ENCODE peak calls at places on chromosomes 1 and 21, in seven cellular contexts. A is CD8-positive, alpha-beta T cell; J is choroid plexus epithelial cell; Q is left ventricle myocardium inferior; H is cardiac fibroblast; I is fibroblast of mammary gland; B is thoracic aorta. F is an unnamed sample.

GRCh38 chr21:33775100-33775828 is 133.0 kb downstream of the ITSN1 start:
- DNase-seq in A (no peak), J (no peak), Q (no peak), H (no peak), I (no peak), B (no peak), F (no peak)

GRCh38 chr21:43374228-43374885 is 52.6 kb downstream of the SIK1 start:
- DNase-seq in A (no peak), J (no peak), Q (no peak), H (no peak), I (no peak), B (no peak), F (no peak)

GRCh38 chr1:25018878-25019277 is 88.8 kb upstream of the RUNX3 start:
- DNase-seq in A (no peak), J (no peak), Q (no peak), H (no peak), I (no peak), B (no peak), F (no peak)

GRCh38 chr1:18134324-18135046 is 26.9 kb downstream of the IGSF21 start:
- DNase-seq in A (no peak), J (no peak), Q (no peak), H (no peak), I (no peak), B (no peak), F (no peak)

GRCh38 chr1:177940682-177941081 is 29.2 kb downstream of the SEC16B start:
- DNase-seq in A (no peak), J (no peak), Q (no peak), H (no peak), I (no peak), B (no peak), F (no peak)

GRCh38 chr21:18387994-18388393 is 15.6 kb downstream of the TMPRSS15 start:
- DNase-seq in A (no peak), J (no peak), Q (no peak), H (no peak), I (no peak), B (no peak), F (no peak)

GRCh38 chr1:36199934-36200741 is 24.1 kb upstream of the THRAP3 start:
- DNase-seq in A (no peak), J (peak), Q (peak), H (peak), I (peak), B (no peak), F (no peak)

GRCh38 chr1:42962641-42963377 is 4.1 kb upstream of the SLC2A1 start:
- DNase-seq in A (no peak), J (no peak), Q (peak), H (no peak), I (peak), B (peak), F (no peak)

GRCh38 chr1:218473527-218473926 is 128.4 kb downstream of the TGFB2 start:
- DNase-seq in A (no peak), J (peak), Q (no peak), H (peak), I (peak), B (no peak), F (no peak)

GRCh38 chr1:55310517-55310927 is 95.4 kb upstream of the USP24 start:
- DNase-seq in A (no peak), J (peak), Q (no peak), H (peak), I (peak), B (peak), F (no peak)

GRCh38 chr1:246801241-246802020 is 77.2 kb downstream of the SCCPDH start:
- DNase-seq in A (no peak), J (peak), Q (no peak), H (peak), I (no peak), B (no peak), F (no peak)

GRCh38 chr1:45473302-45473701 is 17.7 kb downstream of the TESK2 start:
- DNase-seq in A (no peak), J (no peak), Q (no peak), H (no peak), I (no peak), B (no peak), F (no peak)

GRCh38 chr1:53411541-53412152 is 47.6 kb upstream of the DMRTB1 start:
- DNase-seq in A (no peak), J (no peak), Q (no peak), H (peak), I (no peak), B (no peak), F (no peak)

GRCh38 chr1:44212355-44213221 is 683 bp upstream of the DMAP1 start:
- DNase-seq in A (no peak), J (no peak), Q (no peak), H (no peak), I (no peak), B (no peak), F (no peak)

GRCh38 chr1:24475700-24476099 is 26.9 kb upstream of the RCAN3 start:
- DNase-seq in A (no peak), J (no peak), Q (no peak), H (no peak), I (no peak), B (no peak), F (no peak)

GRCh38 chr1:157170677-157171515 is 32.7 kb upstream of the ETV3 start:
- DNase-seq in A (peak), J (peak), Q (no peak), H (peak), I (peak), B (no peak), F (peak)

GRCh38 chr1:9717193-9718005 is 65.9 kb downstream of the PIK3CD start:
- DNase-seq in A (peak), J (peak), Q (peak), H (no peak), I (no peak), B (no peak), F (peak)

GRCh38 chr21:35048706-35049617 is at the start of gene RUNX1:
- DNase-seq in A (peak), J (peak), Q (no peak), H (peak), I (peak), B (no peak), F (peak)

GRCh38 chr1:26126321-26127084 is 14.9 kb downstream of the PDIK1L start:
- DNase-seq in A (peak), J (peak), Q (no peak), H (peak), I (peak), B (no peak), F (no peak)

GRCh38 chr1:230394134-230394533 is 32.0 kb downstream of the PGBD5 start:
- DNase-seq in A (no peak), J (no peak), Q (no peak), H (no peak), I (no peak), B (no peak), F (no peak)

GRCh38 chr1:22776051-22776611 is 65.5 kb downstream of the EPHB2 start:
- DNase-seq in A (no peak), J (no peak), Q (no peak), H (no peak), I (no peak), B (no peak), F (no peak)

GRCh38 chr1:239636321-239636720 is 250.0 kb downstream of the CHRM3 start:
- DNase-seq in A (no peak), J (no peak), Q (no peak), H (no peak), I (no peak), B (no peak), F (no peak)

GRCh38 chr1:96752394-96752793 is 30.8 kb downstream of the PTBP2 start:
- DNase-seq in A (no peak), J (no peak), Q (no peak), H (no peak), I (no peak), B (no peak), F (no peak)

GRCh38 chr1:219660666-219661463 is 48.0 kb upstream of the ZC3H11B start:
- DNase-seq in A (no peak), J (peak), Q (peak), H (peak), I (peak), B (peak), F (peak)

GRCh38 chr1:198729195-198729863 is 90.5 kb downstream of the PTPRC start:
- DNase-seq in A (no peak), J (no peak), Q (no peak), H (no peak), I (no peak), B (no peak), F (no peak)

GRCh38 chr1:3018051-3018471 is 3.2 kb upstream of the ACTRT2 start:
- DNase-seq in A (no peak), J (no peak), Q (peak), H (no peak), I (no peak), B (no peak), F (no peak)

GRCh38 chr1:67626495-67627235 is 58.3 kb upstream of the GADD45A start:
- DNase-seq in A (no peak), J (peak), Q (no peak), H (peak), I (peak), B (no peak), F (no peak)

GRCh38 chr1:94989398-94989797 is 62.5 kb upstream of the CNN3 start:
- DNase-seq in A (no peak), J (no peak), Q (peak), H (no peak), I (no peak), B (no peak), F (no peak)

GRCh38 chr1:228077565-228078330 is 4.8 kb upstream of the ARF1 start:
- DNase-seq in A (no peak), J (no peak), Q (peak), H (no peak), I (no peak), B (no peak), F (no peak)

GRCh38 chr1:192327997-192328396 is 11.2 kb downstream of the RGS21 start:
- DNase-seq in A (no peak), J (no peak), Q (no peak), H (no peak), I (no peak), B (no peak), F (peak)

GRCh38 chr1:229843627-229844238 is 217.7 kb downstream of the URB2 start:
- DNase-seq in A (no peak), J (peak), Q (peak), H (peak), I (peak), B (no peak), F (no peak)

GRCh38 chr1:35278886-35279554 is 10.5 kb downstream of the ZMYM4 start:
- DNase-seq in A (no peak), J (peak), Q (no peak), H (no peak), I (peak), B (no peak), F (no peak)

GRCh38 chr1:44442791-44443190 is 37.7 kb downstream of the RNF220 start:
- DNase-seq in A (no peak), J (peak), Q (no peak), H (peak), I (peak), B (no peak), F (no peak)

GRCh38 chr1:15712158-15712557 is 23.9 kb upstream of the SLC25A34 start:
- DNase-seq in A (no peak), J (no peak), Q (no peak), H (no peak), I (no peak), B (no peak), F (no peak)

GRCh38 chr1:40880813-40881549 is 18.8 kb upstream of the CITED4 start:
- DNase-seq in A (no peak), J (no peak), Q (no peak), H (no peak), I (no peak), B (no peak), F (no peak)

GRCh38 chr1:177907000-177907399 is 62.9 kb downstream of the SEC16B start:
- DNase-seq in A (no peak), J (no peak), Q (no peak), H (no peak), I (no peak), B (no peak), F (no peak)

GRCh38 chr1:151779852-151780251 is 10.4 kb downstream of the TDRKH start:
- DNase-seq in A (no peak), J (no peak), Q (no peak), H (no peak), I (no peak), B (no peak), F (no peak)
- H3K4me3 ChIP-seq in A (no peak), J (no peak), Q (no peak), H (no peak), I (no peak), B (no peak), F (no peak)

DNA sequence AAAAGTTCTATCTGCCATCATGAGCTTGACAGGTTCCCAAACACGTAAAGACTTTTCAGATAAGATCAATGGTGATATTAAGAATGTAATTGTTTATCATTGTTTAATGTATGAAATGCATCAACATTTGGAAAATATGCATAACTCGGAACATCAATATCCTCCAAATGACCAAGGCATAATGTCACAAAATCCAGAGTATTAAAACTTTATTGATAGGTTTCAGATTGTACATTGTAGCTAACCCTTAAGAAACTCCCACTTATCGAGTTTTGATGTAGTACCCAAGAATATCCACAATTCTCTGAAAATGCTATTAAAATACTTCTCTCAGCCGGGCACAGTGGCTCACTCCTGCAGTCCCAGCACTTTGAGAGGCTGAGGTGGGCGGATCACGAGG is 12.1 kb upstream of the TNNI1 start:
- DNase-seq in A (no peak), J (no peak), Q (no peak), H (no peak), I (no peak), B (no peak), F (no peak)
- H3K4me3 ChIP-seq in A (no peak), J (no peak), Q (no peak), H (no peak), I (no peak), B (no peak), F (no peak)

DNA sequence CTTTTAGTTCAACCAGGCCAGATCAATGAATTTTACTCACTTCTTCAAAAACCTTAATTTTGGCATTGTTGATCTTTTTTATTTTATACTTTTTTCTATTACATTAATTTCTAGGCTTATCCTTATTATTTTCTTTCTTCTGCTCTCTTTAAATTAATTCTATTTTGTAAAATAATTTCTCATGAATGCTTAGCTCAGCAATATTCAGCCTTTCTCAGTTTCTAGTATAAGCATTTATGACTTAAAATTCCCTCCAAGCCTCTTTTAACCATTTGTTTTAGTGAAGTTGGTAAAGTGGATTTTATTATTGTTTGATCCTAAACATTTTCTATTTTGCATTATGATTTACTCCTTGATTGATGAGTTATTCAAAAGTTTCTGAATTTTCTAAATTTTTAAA is 20.6 kb upstream of the SAMD13 start:
- DNase-seq in A (no peak), J (no peak), Q (no peak), H (no peak), I (no peak), B (no peak), F (no peak)
- H3K4me3 ChIP-seq in A (no peak), J (no peak), Q (no peak), H (no peak), I (no peak), B (no peak), F (no peak)

DNA sequence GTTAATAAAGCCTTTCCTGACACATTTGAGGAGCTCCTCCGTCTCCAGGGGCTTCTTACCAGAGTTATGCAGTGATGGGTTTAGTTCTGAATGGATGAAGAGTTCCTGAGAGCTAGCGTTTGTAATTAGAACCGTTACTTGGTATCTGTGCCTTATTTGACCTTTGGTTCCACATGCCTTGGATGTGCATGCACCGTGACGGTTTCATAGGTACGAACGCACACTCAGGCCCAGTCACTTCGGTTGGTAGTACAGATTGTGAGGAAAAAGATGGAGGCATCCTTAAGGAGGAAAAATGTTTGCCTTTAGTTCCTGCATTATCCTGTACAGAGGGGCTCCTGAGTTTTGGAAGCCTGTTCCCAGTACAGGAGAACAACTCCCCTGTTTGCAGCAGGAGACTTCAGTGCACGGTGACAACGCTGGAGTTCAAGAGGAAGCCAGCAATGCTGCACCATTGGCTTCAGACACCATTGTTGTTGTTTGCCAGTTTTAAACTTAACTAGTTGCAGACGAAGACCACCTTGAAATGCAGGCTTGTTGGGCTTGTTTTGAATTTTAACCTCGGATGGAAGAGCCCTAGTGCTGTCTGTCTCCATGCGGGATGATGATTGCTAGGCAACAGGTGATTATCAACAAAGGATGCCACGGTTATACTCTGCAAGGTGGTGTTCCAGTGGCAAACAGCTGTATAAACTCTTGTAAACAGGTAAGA is 8.2 kb downstream of the RBM15 start:
- DNase-seq in A (no peak), J (no peak), Q (no peak), H (no peak), I (no peak), B (no peak), F (no peak)
- H3K4me3 ChIP-seq in A (no peak), J (no peak), Q (no peak), H (no peak), I (no peak), B (no peak), F (no peak)

GRCh38 chr1:222138095-222138494 is 396.2 kb upstream of the DUSP10 start:
- DNase-seq in A (no peak), J (no peak), Q (no peak), H (no peak), I (no peak), B (no peak), F (no peak)
- H3K4me3 ChIP-seq in A (no peak), J (no peak), Q (no peak), H (no peak), I (no peak), B (no peak), F (no peak)

DNA sequence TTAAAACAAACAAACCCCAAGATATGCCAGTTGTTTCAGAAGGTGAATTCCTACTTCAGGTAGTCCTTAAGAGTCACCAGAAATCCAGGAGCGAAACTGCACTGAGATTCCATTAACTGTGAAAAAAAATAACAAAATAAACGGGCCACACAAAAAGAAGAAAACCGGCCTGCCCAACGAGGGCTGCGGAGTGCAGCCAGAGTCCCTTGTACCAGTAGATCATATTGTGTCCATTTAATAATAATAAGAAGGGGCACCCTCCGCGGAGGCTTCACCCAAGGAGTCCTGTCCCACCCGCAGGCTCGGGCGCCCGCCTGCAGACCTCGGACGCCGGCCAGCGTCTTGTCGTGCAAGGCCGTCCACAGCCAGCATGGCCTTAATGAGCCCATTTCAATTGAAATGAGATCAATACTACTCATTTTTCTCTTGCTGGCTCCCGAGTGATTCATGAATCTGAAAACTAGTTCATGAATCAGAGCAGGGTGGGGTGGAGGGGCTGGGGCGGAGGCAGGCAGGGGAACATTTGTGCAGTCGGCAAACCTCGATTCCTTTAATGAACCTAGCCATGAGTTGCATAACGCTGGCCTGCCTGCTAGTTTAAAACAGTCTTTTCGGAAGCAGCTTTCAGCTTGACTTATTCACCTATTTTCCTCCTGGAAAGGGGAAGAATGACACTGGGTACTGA is 113.1 kb upstream of the IRF2BP2 start:
- DNase-seq in A (peak), J (peak), Q (peak), H (peak), I (peak), B (peak), F (no peak)
- H3K4me3 ChIP-seq in A (peak), J (peak), Q (peak), H (peak), I (peak), B (peak), F (peak)

GRCh38 chr1:234642428-234642827 is 32.5 kb upstream of the IRF2BP2 start:
- DNase-seq in A (no peak), J (no peak), Q (no peak), H (no peak), I (no peak), B (no peak), F (no peak)
- H3K4me3 ChIP-seq in A (no peak), J (no peak), Q (no peak), H (no peak), I (no peak), B (no peak), F (no peak)

F was measured in lower lobe of right lung.